ENCODE peak calls at places on chromosomes 6 and 20, in four cellular contexts. L, N, Q and C are unnamed samples. For H3F3A and H3K4me1, the result is how much of the 10 kb centered on the place peaks cover.

GRCh38 chr6:7107578-7108195 is at the start of gene RREB1:
- DNase-seq in Q (peak), N (peak), L (peak), C (peak)

GRCh38 chr20:5036828-5037227 is 35.5 kb upstream of the SLC23A2 start:
- DNase-seq in L (no peak), Q (no peak), N (no peak), C (no peak)

GRCh38 chr6:125868996-125869395 is 78.2 kb downstream of the NCOA7 start:
- DNase-seq in L (no peak), N (no peak), Q (peak), C (peak)

GRCh38 chr6:25036461-25036860 is 100.7 kb upstream of the RIPOR2 start:
- DNase-seq in L (no peak), Q (no peak), N (no peak), C (no peak)

GRCh38 chr6:44075137-44076015 is 51.9 kb downstream of the MRPL14 start:
- DNase-seq in L (no peak), N (no peak), Q (no peak), C (no peak)

GRCh38 chr6:16301511-16301910 is 63.1 kb downstream of the GMPR start:
- DNase-seq in Q (no peak), N (no peak), L (no peak), C (no peak)

GRCh38 chr20:1885254-1885653 is 10.0 kb upstream of the SIRPA start:
- DNase-seq in N (no peak), L (no peak), Q (no peak), C (no peak)

GRCh38 chr6:138987643-138988468 is at the start of gene REPS1:
- DNase-seq in N (peak), L (peak), Q (peak), C (peak)

GRCh38 chr6:108119212-108120141 is 44.9 kb upstream of the OSTM1 start:
- DNase-seq in N (peak), Q (peak), L (no peak), C (no peak)

GRCh38 chr6:167679137-167679736 is 147.5 kb upstream of the AFDN start:
- DNase-seq in N (peak), L (no peak), Q (no peak), C (no peak)

GRCh38 chr6:20192625-20193024 is 19.6 kb downstream of the MBOAT1 start:
- DNase-seq in L (no peak), Q (no peak), N (no peak), C (no peak)

GRCh38 chr6:17478223-17478907 is 85.0 kb downstream of the CAP2 start:
- DNase-seq in L (no peak), N (no peak), Q (no peak), C (no peak)

DNA sequence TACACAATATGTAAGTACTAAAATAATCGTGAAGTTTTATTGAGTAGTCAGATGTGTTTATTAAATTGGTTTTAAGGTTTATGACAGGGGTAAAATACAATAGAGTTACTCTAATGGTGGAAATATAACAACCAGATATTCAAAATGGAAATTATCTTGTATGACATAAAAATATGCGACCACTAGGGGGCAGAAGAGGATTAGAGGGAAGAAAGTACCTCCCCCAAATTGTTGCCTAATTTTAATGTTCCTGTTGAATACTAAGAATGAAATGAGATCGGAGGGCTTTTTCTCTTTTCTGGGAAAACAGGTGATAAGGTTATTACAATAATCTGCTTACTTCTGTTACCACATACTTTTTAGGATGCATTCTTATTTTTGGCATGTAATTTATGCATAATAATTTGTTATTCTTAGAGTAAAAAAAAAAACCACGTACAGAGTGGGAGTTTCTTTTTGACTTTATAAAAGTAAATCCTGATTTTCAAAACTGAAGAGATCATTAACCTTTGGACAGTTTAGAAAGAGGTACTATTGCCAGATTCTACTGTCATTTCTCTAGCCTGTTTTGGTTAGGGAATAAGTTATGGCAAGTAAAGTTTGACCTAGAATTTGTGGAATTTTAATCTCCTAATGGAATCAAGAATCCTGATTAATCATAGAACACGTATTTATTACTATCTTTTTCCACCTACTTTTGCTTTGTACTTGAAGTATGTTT is 159.2 kb downstream of the CD109 start:
- DNase-seq in L (peak), N (peak), Q (peak), C (peak)
- H2AFZ ChIP-seq in L (no peak), N (no peak), Q (no peak), C (peak)

GRCh38 chr20:50259705-50260479 is 69.3 kb downstream of the CEBPB start:
- DNase-seq in N (no peak), L (no peak), Q (no peak), C (peak)

GRCh38 chr20:50256577-50256976 is 65.9 kb downstream of the CEBPB start:
- DNase-seq in N (no peak), Q (no peak), L (no peak), C (no peak)

GRCh38 chr20:50260480-50261221 is 70.0 kb downstream of the CEBPB start:
- DNase-seq in N (no peak), Q (no peak), L (no peak), C (peak)

GRCh38 chr20:50258790-50259483 is 68.3 kb downstream of the CEBPB start:
- DNase-seq in N (no peak), Q (no peak), L (no peak), C (no peak)

DNA sequence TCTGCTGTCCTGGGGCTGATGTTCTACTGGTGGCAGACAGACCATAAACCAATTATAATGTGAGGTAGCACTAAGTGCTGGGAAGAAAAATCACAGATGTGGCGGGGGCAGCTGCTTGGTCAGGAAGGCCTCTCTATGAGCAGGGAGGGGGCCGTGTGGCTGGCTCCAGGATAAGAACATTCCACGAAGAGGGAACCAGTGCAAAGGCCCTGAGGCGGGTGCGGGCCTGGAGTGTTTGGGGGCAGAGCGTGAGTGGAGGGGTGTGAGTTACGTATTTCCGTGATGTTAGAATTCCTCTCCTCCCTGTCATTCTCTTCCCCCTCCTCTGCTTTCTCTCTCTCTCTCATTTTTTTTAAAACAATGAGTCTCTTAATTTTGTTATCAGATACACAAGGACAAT is 67.2 kb downstream of the CEBPB start:
- DNase-seq in L (no peak), N (no peak), Q (no peak), C (no peak)
- H3F3A ChIP-seq in L (under half), N (under half), Q (under half), C (under half)

DNA sequence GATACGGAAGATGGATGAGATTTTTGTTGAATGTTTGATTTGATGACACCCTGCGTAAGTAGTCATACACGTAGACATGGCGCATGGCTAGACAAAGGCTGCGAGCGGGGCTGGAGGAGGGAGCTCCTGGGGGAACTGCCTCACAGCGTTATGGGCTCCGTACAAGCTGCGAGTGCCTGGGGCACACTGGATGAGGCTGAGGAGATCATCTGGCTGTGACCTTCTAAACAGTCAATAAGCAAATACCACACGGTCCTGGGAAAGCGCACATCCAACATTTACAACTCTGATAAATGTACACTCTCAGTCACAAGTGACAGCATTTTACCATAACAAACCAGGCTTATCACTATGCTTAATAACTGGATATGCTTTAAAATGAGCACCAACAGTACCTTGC is 37.1 kb downstream of the SMLR1 start:
- DNase-seq in L (no peak), N (no peak), Q (no peak), C (no peak)
- H3K4me1 ChIP-seq in L (under half), N (under half), Q (under half), C (under half)

GRCh38 chr6:106715922-106716321 is 86.5 kb downstream of the QRSL1 start:
- DNase-seq in Q (no peak), L (no peak), N (no peak), C (no peak)

GRCh38 chr6:106705156-106705555 is 75.8 kb downstream of the QRSL1 start:
- DNase-seq in Q (no peak), L (no peak), N (no peak), C (no peak)

DNA sequence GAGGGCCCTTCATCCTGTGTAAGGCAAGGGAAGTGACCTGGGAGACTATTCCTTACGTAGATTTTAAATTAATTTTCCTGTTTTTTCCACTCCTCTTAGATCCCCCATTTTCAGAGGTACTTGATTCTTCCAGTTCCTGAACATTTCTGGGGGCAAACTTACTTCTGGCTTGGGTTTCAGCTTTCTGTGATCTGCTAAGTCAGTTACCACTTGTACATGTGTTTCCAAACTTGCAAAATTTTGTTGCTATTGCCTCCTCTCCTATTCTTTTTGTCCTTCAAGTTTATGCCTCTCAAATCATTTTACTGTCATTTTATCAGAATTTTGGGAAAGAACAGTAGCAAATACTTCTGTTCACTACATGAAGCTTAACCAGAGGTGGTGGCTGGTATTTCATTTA is 81.2 kb downstream of the QRSL1 start:
- DNase-seq in N (no peak), Q (no peak), L (no peak), C (no peak)
- H2AFZ ChIP-seq in N (peak), Q (no peak), L (no peak), C (no peak)

GRCh38 chr6:30727920-30728605 is 7.9 kb downstream of the TUBB start:
- DNase-seq in N (no peak), Q (peak), L (peak), C (peak)
- H3F3A ChIP-seq in N (half or more), Q (half or more), L (under half), C (half or more)